ENCODE peak calls at places on chromosomes 6 and 20, in five cellular contexts. One of them, this sample, is unnamed.

GRCh38 chr20:37516697-37517370 is 4.2 kb upstream of the NNAT start:
- DNase-seq in fibroblast of lung: peak; percentile 77
- DNase-seq in NCI-H1417: peak; percentile 55
- DNase-seq in activated CD4-positive, alpha-beta memory T cell treated with anti-CD3 and anti-CD28 coated beads, Interleukin-2, amount 10 ng/mL, durations not matched to agents 7 days and 5 days: no peak
- DNase-seq in cardiac muscle cell: no peak
- DNase-seq in this sample: peak; percentile 75

GRCh38 chr6:6616670-6617069 is 28.1 kb downstream of the LY86 start:
- DNase-seq in cardiac muscle cell: no peak
- DNase-seq in fibroblast of lung: no peak
- DNase-seq in NCI-H1417: no peak
- DNase-seq in activated CD4-positive, alpha-beta memory T cell treated with anti-CD3 and anti-CD28 coated beads, Interleukin-2, amount 10 ng/mL, durations not matched to agents 7 days and 5 days: no peak
- DNase-seq in this sample: no peak

GRCh38 chr6:131914967-131915751 is 36.0 kb downstream of the CCN2 start:
- DNase-seq in NCI-H1417: peak; percentile 71
- DNase-seq in cardiac muscle cell: peak; percentile 79
- DNase-seq in activated CD4-positive, alpha-beta memory T cell treated with anti-CD3 and anti-CD28 coated beads, Interleukin-2, amount 10 ng/mL, durations not matched to agents 7 days and 5 days: peak; percentile 59
- DNase-seq in fibroblast of lung: peak; percentile 78
- DNase-seq in this sample: peak; percentile 77

GRCh38 chr20:58146081-58146734 is 82.2 kb downstream of the ANKRD60 start:
- DNase-seq in cardiac muscle cell: no peak
- DNase-seq in activated CD4-positive, alpha-beta memory T cell treated with anti-CD3 and anti-CD28 coated beads, Interleukin-2, amount 10 ng/mL, durations not matched to agents 7 days and 5 days: no peak
- DNase-seq in NCI-H1417: no peak
- DNase-seq in fibroblast of lung: no peak
- DNase-seq in this sample: no peak

GRCh38 chr6:32785781-32786533 is 22.6 kb upstream of the HLA-DQB2 start:
- DNase-seq in activated CD4-positive, alpha-beta memory T cell treated with anti-CD3 and anti-CD28 coated beads, Interleukin-2, amount 10 ng/mL, durations not matched to agents 7 days and 5 days: peak; percentile 43
- DNase-seq in cardiac muscle cell: peak; percentile 66
- DNase-seq in NCI-H1417: peak; percentile 95
- DNase-seq in fibroblast of lung: peak; percentile 34
- DNase-seq in this sample: peak; percentile 39

GRCh38 chr6:75275067-75275466 is 9.5 kb downstream of the TMEM30A start:
- DNase-seq in fibroblast of lung: peak; percentile 96
- DNase-seq in NCI-H1417: no peak
- DNase-seq in cardiac muscle cell: no peak
- DNase-seq in activated CD4-positive, alpha-beta memory T cell treated with anti-CD3 and anti-CD28 coated beads, Interleukin-2, amount 10 ng/mL, durations not matched to agents 7 days and 5 days: no peak
- DNase-seq in this sample: peak; percentile 21

GRCh38 chr6:94600648-94601047 is 976.7 kb upstream of the MANEA start:
- DNase-seq in fibroblast of lung: no peak
- DNase-seq in NCI-H1417: no peak
- DNase-seq in cardiac muscle cell: no peak
- DNase-seq in activated CD4-positive, alpha-beta memory T cell treated with anti-CD3 and anti-CD28 coated beads, Interleukin-2, amount 10 ng/mL, durations not matched to agents 7 days and 5 days: no peak
- DNase-seq in this sample: no peak

GRCh38 chr20:6034134-6034969 is 19.5 kb downstream of the LRRN4 start:
- DNase-seq in NCI-H1417: no peak
- DNase-seq in cardiac muscle cell: peak; percentile 85
- DNase-seq in fibroblast of lung: peak; percentile 60
- DNase-seq in activated CD4-positive, alpha-beta memory T cell treated with anti-CD3 and anti-CD28 coated beads, Interleukin-2, amount 10 ng/mL, durations not matched to agents 7 days and 5 days: no peak
- DNase-seq in this sample: no peak

GRCh38 chr20:5864873-5865582 is 85.3 kb downstream of the TRMT6 start:
- DNase-seq in NCI-H1417: no peak
- DNase-seq in activated CD4-positive, alpha-beta memory T cell treated with anti-CD3 and anti-CD28 coated beads, Interleukin-2, amount 10 ng/mL, durations not matched to agents 7 days and 5 days: peak; percentile 33
- DNase-seq in fibroblast of lung: peak; percentile 66
- DNase-seq in cardiac muscle cell: no peak
- DNase-seq in this sample: peak; percentile 35

GRCh38 chr20:43009497-43009896 is 180.2 kb downstream of the PTPRT start:
- DNase-seq in activated CD4-positive, alpha-beta memory T cell treated with anti-CD3 and anti-CD28 coated beads, Interleukin-2, amount 10 ng/mL, durations not matched to agents 7 days and 5 days: no peak
- DNase-seq in NCI-H1417: peak; percentile 18
- DNase-seq in cardiac muscle cell: no peak
- DNase-seq in fibroblast of lung: no peak
- DNase-seq in this sample: no peak

GRCh38 chr6:98834060-98835031 is at the start of gene POU3F2:
- DNase-seq in fibroblast of lung: peak; percentile 99
- DNase-seq in cardiac muscle cell: peak; percentile 97
- DNase-seq in NCI-H1417: peak; percentile 97
- DNase-seq in activated CD4-positive, alpha-beta memory T cell treated with anti-CD3 and anti-CD28 coated beads, Interleukin-2, amount 10 ng/mL, durations not matched to agents 7 days and 5 days: peak; percentile 69
- DNase-seq in this sample: peak; percentile 9

GRCh38 chr20:63160641-63161175 is 55.2 kb downstream of the YTHDF1 start:
- DNase-seq in fibroblast of lung: no peak
- DNase-seq in NCI-H1417: no peak
- DNase-seq in cardiac muscle cell: no peak
- DNase-seq in activated CD4-positive, alpha-beta memory T cell treated with anti-CD3 and anti-CD28 coated beads, Interleukin-2, amount 10 ng/mL, durations not matched to agents 7 days and 5 days: no peak
- DNase-seq in this sample: no peak

GRCh38 chr20:31698803-31699718 is 23.6 kb downstream of the BCL2L1 start:
- DNase-seq in activated CD4-positive, alpha-beta memory T cell treated with anti-CD3 and anti-CD28 coated beads, Interleukin-2, amount 10 ng/mL, durations not matched to agents 7 days and 5 days: peak; percentile 49
- DNase-seq in fibroblast of lung: peak; percentile 98
- DNase-seq in NCI-H1417: peak; percentile 80
- DNase-seq in cardiac muscle cell: no peak
- DNase-seq in this sample: peak; percentile 80

GRCh38 chr20:33316343-33316742 is 33.3 kb downstream of the BPIFB1 start:
- DNase-seq in NCI-H1417: no peak
- DNase-seq in activated CD4-positive, alpha-beta memory T cell treated with anti-CD3 and anti-CD28 coated beads, Interleukin-2, amount 10 ng/mL, durations not matched to agents 7 days and 5 days: no peak
- DNase-seq in cardiac muscle cell: no peak
- DNase-seq in fibroblast of lung: no peak
- DNase-seq in this sample: no peak

GRCh38 chr20:419556-420168 is 11.6 kb downstream of the RBCK1 start:
- DNase-seq in cardiac muscle cell: no peak
- DNase-seq in NCI-H1417: peak; percentile 96
- DNase-seq in fibroblast of lung: no peak
- DNase-seq in activated CD4-positive, alpha-beta memory T cell treated with anti-CD3 and anti-CD28 coated beads, Interleukin-2, amount 10 ng/mL, durations not matched to agents 7 days and 5 days: no peak
- DNase-seq in this sample: no peak

GRCh38 chr20:47231382-47232042 is 125.0 kb downstream of the ZMYND8 start:
- DNase-seq in cardiac muscle cell: no peak
- DNase-seq in fibroblast of lung: peak; percentile 91
- DNase-seq in activated CD4-positive, alpha-beta memory T cell treated with anti-CD3 and anti-CD28 coated beads, Interleukin-2, amount 10 ng/mL, durations not matched to agents 7 days and 5 days: no peak
- DNase-seq in NCI-H1417: no peak
- DNase-seq in this sample: peak; percentile 41

GRCh38 chr6:154341876-154342275 is 14.7 kb downstream of the IPCEF1 start:
- DNase-seq in NCI-H1417: no peak
- DNase-seq in cardiac muscle cell: no peak
- DNase-seq in activated CD4-positive, alpha-beta memory T cell treated with anti-CD3 and anti-CD28 coated beads, Interleukin-2, amount 10 ng/mL, durations not matched to agents 7 days and 5 days: no peak
- DNase-seq in fibroblast of lung: peak; percentile 51
- DNase-seq in this sample: no peak

GRCh38 chr6:118893095-118893881 is 664 bp upstream of the ASF1A start:
- DNase-seq in activated CD4-positive, alpha-beta memory T cell treated with anti-CD3 and anti-CD28 coated beads, Interleukin-2, amount 10 ng/mL, durations not matched to agents 7 days and 5 days: peak; percentile 63
- DNase-seq in cardiac muscle cell: peak; percentile 68
- DNase-seq in NCI-H1417: peak; percentile 86
- DNase-seq in fibroblast of lung: peak; percentile 64
- DNase-seq in this sample: peak; percentile 62

GRCh38 chr20:57266251-57267157 is at the start of gene BMP7:
- DNase-seq in cardiac muscle cell: peak; percentile 72
- DNase-seq in NCI-H1417: peak; percentile 44
- DNase-seq in activated CD4-positive, alpha-beta memory T cell treated with anti-CD3 and anti-CD28 coated beads, Interleukin-2, amount 10 ng/mL, durations not matched to agents 7 days and 5 days: no peak
- DNase-seq in fibroblast of lung: peak; percentile 16
- DNase-seq in this sample: no peak

GRCh38 chr6:50543666-50544065 is 169.7 kb upstream of the TFAP2D start:
- DNase-seq in NCI-H1417: no peak
- DNase-seq in cardiac muscle cell: no peak
- DNase-seq in activated CD4-positive, alpha-beta memory T cell treated with anti-CD3 and anti-CD28 coated beads, Interleukin-2, amount 10 ng/mL, durations not matched to agents 7 days and 5 days: no peak
- DNase-seq in fibroblast of lung: no peak
- DNase-seq in this sample: no peak

GRCh38 chr6:81998432-81998831 is 246.0 kb upstream of the TENT5A start:
- DNase-seq in activated CD4-positive, alpha-beta memory T cell treated with anti-CD3 and anti-CD28 coated beads, Interleukin-2, amount 10 ng/mL, durations not matched to agents 7 days and 5 days: no peak
- DNase-seq in fibroblast of lung: peak; percentile 86
- DNase-seq in cardiac muscle cell: no peak
- DNase-seq in NCI-H1417: no peak
- DNase-seq in this sample: no peak

GRCh38 chr6:128757961-128758360 is 125.0 kb upstream of the LAMA2 start:
- DNase-seq in cardiac muscle cell: no peak
- DNase-seq in NCI-H1417: no peak
- DNase-seq in activated CD4-positive, alpha-beta memory T cell treated with anti-CD3 and anti-CD28 coated beads, Interleukin-2, amount 10 ng/mL, durations not matched to agents 7 days and 5 days: no peak
- DNase-seq in fibroblast of lung: peak; percentile 9
- DNase-seq in this sample: no peak

GRCh38 chr20:44961868-44962267 is 1.7 kb upstream of the TOMM34 start:
- DNase-seq in fibroblast of lung: peak; percentile 63
- DNase-seq in NCI-H1417: no peak
- DNase-seq in activated CD4-positive, alpha-beta memory T cell treated with anti-CD3 and anti-CD28 coated beads, Interleukin-2, amount 10 ng/mL, durations not matched to agents 7 days and 5 days: no peak
- DNase-seq in cardiac muscle cell: no peak
- DNase-seq in this sample: no peak

GRCh38 chr6:110331816-110332215 is 26.3 kb downstream of the METTL24 start:
- DNase-seq in activated CD4-positive, alpha-beta memory T cell treated with anti-CD3 and anti-CD28 coated beads, Interleukin-2, amount 10 ng/mL, durations not matched to agents 7 days and 5 days: no peak
- DNase-seq in fibroblast of lung: peak; percentile 13
- DNase-seq in cardiac muscle cell: peak; percentile 91
- DNase-seq in NCI-H1417: peak; percentile 9
- DNase-seq in this sample: no peak

GRCh38 chr6:125828476-125829039 is 37.8 kb downstream of the NCOA7 start:
- DNase-seq in cardiac muscle cell: no peak
- DNase-seq in fibroblast of lung: no peak
- DNase-seq in NCI-H1417: no peak
- DNase-seq in activated CD4-positive, alpha-beta memory T cell treated with anti-CD3 and anti-CD28 coated beads, Interleukin-2, amount 10 ng/mL, durations not matched to agents 7 days and 5 days: no peak
- DNase-seq in this sample: no peak

GRCh38 chr20:56736285-56736857 is 107.3 kb downstream of the TFAP2C start:
- DNase-seq in cardiac muscle cell: no peak
- DNase-seq in activated CD4-positive, alpha-beta memory T cell treated with anti-CD3 and anti-CD28 coated beads, Interleukin-2, amount 10 ng/mL, durations not matched to agents 7 days and 5 days: no peak
- DNase-seq in NCI-H1417: no peak
- DNase-seq in fibroblast of lung: no peak
- DNase-seq in this sample: no peak

GRCh38 chr6:35248300-35248699 is 11.2 kb upstream of the ZNF76 start:
- DNase-seq in NCI-H1417: no peak
- DNase-seq in cardiac muscle cell: no peak
- DNase-seq in fibroblast of lung: no peak
- DNase-seq in activated CD4-positive, alpha-beta memory T cell treated with anti-CD3 and anti-CD28 coated beads, Interleukin-2, amount 10 ng/mL, durations not matched to agents 7 days and 5 days: no peak
- DNase-seq in this sample: no peak

GRCh38 chr6:143973097-143973979 is 34.7 kb downstream of the PLAGL1 start:
- DNase-seq in NCI-H1417: no peak
- DNase-seq in fibroblast of lung: no peak
- DNase-seq in cardiac muscle cell: peak; percentile 22
- DNase-seq in activated CD4-positive, alpha-beta memory T cell treated with anti-CD3 and anti-CD28 coated beads, Interleukin-2, amount 10 ng/mL, durations not matched to agents 7 days and 5 days: no peak
- DNase-seq in this sample: no peak

GRCh38 chr20:51402201-51402600 is 140.3 kb downstream of the NFATC2 start:
- DNase-seq in activated CD4-positive, alpha-beta memory T cell treated with anti-CD3 and anti-CD28 coated beads, Interleukin-2, amount 10 ng/mL, durations not matched to agents 7 days and 5 days: peak; percentile 72
- DNase-seq in NCI-H1417: no peak
- DNase-seq in fibroblast of lung: peak; percentile 67
- DNase-seq in cardiac muscle cell: no peak
- DNase-seq in this sample: no peak

GRCh38 chr6:44628347-44628746 is 240.8 kb downstream of the CDC5L start:
- DNase-seq in fibroblast of lung: no peak
- DNase-seq in cardiac muscle cell: no peak
- DNase-seq in NCI-H1417: no peak
- DNase-seq in activated CD4-positive, alpha-beta memory T cell treated with anti-CD3 and anti-CD28 coated beads, Interleukin-2, amount 10 ng/mL, durations not matched to agents 7 days and 5 days: no peak
- DNase-seq in this sample: no peak